ENCODE peak calls at places on chromosome 2, in four cellular contexts. T is GM06990; I is CD8-positive, alpha-beta T cell; P is A549. U is an unnamed sample.

GRCh38 chr2:14543284-14543683 is 89.2 kb upstream of the LRATD1 start:
- DNase-seq in T (no peak), I (no peak), P (no peak), U (no peak)

GRCh38 chr2:45904267-45904921 is 252.9 kb downstream of the PRKCE start:
- DNase-seq in P (no peak), I (no peak), T (no peak), U (no peak)

GRCh38 chr2:101380376-101380775 is 6.9 kb downstream of the CREG2 start:
- DNase-seq in P (no peak), T (no peak), I (no peak), U (peak; percentile 27)

GRCh38 chr2:168434164-168434563 is 21.9 kb upstream of the CERS6 start:
- DNase-seq in I (no peak), P (no peak), T (no peak), U (no peak)

GRCh38 chr2:151815821-151816489 is 12.3 kb downstream of the ARL5A start:
- DNase-seq in P (no peak), T (no peak), I (no peak), U (no peak)

GRCh38 chr2:108927936-108928659 is 60.9 kb downstream of the EDAR start:
- DNase-seq in I (peak; percentile 26), P (peak; percentile 61), T (no peak), U (no peak)

GRCh38 chr2:145060876-145061275 is 541.0 kb upstream of the ZEB2 start:
- DNase-seq in T (no peak), I (no peak), P (no peak), U (no peak)

GRCh38 chr2:58727977-58728656 is 487.0 kb upstream of the FANCL start:
- DNase-seq in I (no peak), T (no peak), P (no peak), U (no peak)

GRCh38 chr2:107808986-107809385 is 17.7 kb upstream of the RGPD4 start:
- DNase-seq in P (peak; percentile 38), T (no peak), I (no peak), U (no peak)

GRCh38 chr2:44326548-44327269 is 34.6 kb downstream of the PREPL start:
- DNase-seq in T (no peak), P (no peak), I (no peak), U (no peak)

GRCh38 chr2:112805542-112805941 is 21.2 kb upstream of the IL1A start:
- DNase-seq in I (no peak), P (no peak), T (peak; percentile 44), U (no peak)

GRCh38 chr2:167972746-167973145 is 274.6 kb downstream of the STK39 start:
- DNase-seq in I (no peak), P (no peak), T (no peak), U (no peak)

GRCh38 chr2:109703076-109703475 is 88.9 kb downstream of the SOWAHC start:
- DNase-seq in T (no peak), I (no peak), P (no peak), U (no peak)

GRCh38 chr2:100554788-100555407 is 7.9 kb upstream of the PDCL3 start:
- DNase-seq in T (no peak), P (no peak), I (peak; percentile 40), U (peak; percentile 25)

GRCh38 chr2:171595896-171596295 is 73.6 kb downstream of the CYBRD1 start:
- DNase-seq in P (peak; percentile 36), I (no peak), T (no peak), U (no peak)

GRCh38 chr2:119352357-119352756 is 14.3 kb downstream of the C2orf76 start:
- DNase-seq in T (peak; percentile 59), P (no peak), I (no peak), U (no peak)

GRCh38 chr2:237058423-237058822 is 27.3 kb upstream of the COPS8 start:
- DNase-seq in P (no peak), I (no peak), T (no peak), U (no peak)

GRCh38 chr2:214005337-214005736 is 405.5 kb upstream of the VWC2L start:
- DNase-seq in I (no peak), T (no peak), P (no peak), U (no peak)

GRCh38 chr2:71154798-71155197 is 24.4 kb downstream of the MPHOSPH10 start:
- DNase-seq in P (peak; percentile 73), I (no peak), T (peak; percentile 30), U (no peak)

GRCh38 chr2:241903121-241904010 is 33.8 kb downstream of the RTP5 start:
- DNase-seq in P (no peak), T (no peak), I (no peak), U (peak; percentile 81)

GRCh38 chr2:1633092-1633721 is 111.1 kb downstream of the PXDN start:
- DNase-seq in I (no peak), T (no peak), P (no peak), U (peak; percentile 15)

GRCh38 chr2:102599486-102599885 is 19.9 kb upstream of the SLC9A2 start:
- DNase-seq in I (no peak), T (no peak), P (no peak), U (no peak)

GRCh38 chr2:10245021-10245420 is 57.7 kb upstream of the HPCAL1 start:
- DNase-seq in T (no peak), I (no peak), P (no peak), U (no peak)

GRCh38 chr2:10245661-10246060 is 57.0 kb upstream of the HPCAL1 start:
- DNase-seq in I (no peak), P (no peak), T (no peak), U (no peak)

GRCh38 chr2:10242998-10243925 is 59.4 kb upstream of the HPCAL1 start:
- DNase-seq in T (no peak), P (no peak), I (no peak), U (no peak)

GRCh38 chr2:10242451-10242850 is 60.3 kb upstream of the HPCAL1 start:
- DNase-seq in P (no peak), I (no peak), T (no peak), U (no peak)

GRCh38 chr2:10243926-10244270 is 58.8 kb upstream of the HPCAL1 start:
- DNase-seq in T (no peak), I (no peak), P (no peak), U (no peak)
- H3K4me3 ChIP-seq in T (no peak overlapping the region), I (no peak overlapping the region), P (no peak overlapping the region), U (no peak overlapping the region)

GRCh38 chr2:181394741-181395437 is 62.3 kb upstream of the ITGA4 start:
- DNase-seq in P (no peak), I (no peak), T (no peak), U (no peak)

GRCh38 chr2:181398000-181398399 is 59.2 kb upstream of the ITGA4 start:
- DNase-seq in T (no peak), I (no peak), P (no peak), U (no peak)

GRCh38 chr2:181397331-181397730 is 59.9 kb upstream of the ITGA4 start:
- DNase-seq in I (no peak), P (no peak), T (no peak), U (no peak)

GRCh38 chr2:181395871-181396574 is 61.2 kb upstream of the ITGA4 start:
- DNase-seq in I (no peak), T (no peak), P (no peak), U (no peak)

DNA sequence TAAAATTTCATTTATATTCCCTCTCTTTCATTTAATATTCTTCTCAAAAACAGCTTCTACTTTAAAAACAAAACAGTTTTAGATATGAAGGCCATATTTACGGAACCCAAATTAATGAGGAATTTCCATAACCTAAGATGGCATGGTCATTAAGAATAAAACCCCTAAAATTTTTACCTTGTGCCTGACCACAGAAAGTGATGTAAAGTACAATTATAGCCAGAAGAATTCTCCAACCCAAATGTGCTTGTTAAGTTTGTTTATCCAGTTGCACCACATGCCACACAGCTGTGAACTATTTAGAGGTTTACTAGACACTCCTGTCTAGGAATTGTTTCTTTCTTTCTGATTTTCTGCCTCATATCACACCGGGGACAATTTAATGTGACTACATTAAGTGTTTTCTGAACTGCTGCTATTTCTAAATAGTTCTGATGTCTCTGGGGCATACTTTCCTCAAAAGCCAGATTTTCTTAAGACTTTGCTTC is 60.6 kb upstream of the ITGA4 start:
- DNase-seq in I (no peak), P (no peak), T (no peak), U (no peak)
- H3K4me3 ChIP-seq in I (no peak overlapping the region), P (no peak overlapping the region), T (no peak overlapping the region), U (no peak overlapping the region)

GRCh38 chr2:235026137-235026536 is 74.3 kb downstream of the SH3BP4 start:
- DNase-seq in I (no peak), T (no peak), P (peak; percentile 83), U (no peak)
- H3K4me3 ChIP-seq in I (no peak overlapping the region), T (no peak overlapping the region), P (peak overlapping the region; percentile 19), U (no peak overlapping the region)

GRCh38 chr2:121429927-121430511 is 100.7 kb upstream of the RNU4ATAC start:
- DNase-seq in I (no peak), P (no peak), T (no peak), U (peak; percentile 43)
- H3K4me3 ChIP-seq in I (no peak overlapping the region), P (no peak overlapping the region), T (no peak overlapping the region), U (no peak overlapping the region)

GRCh38 chr2:157839822-157840221 is 36.3 kb downstream of the ACVR1 start:
- DNase-seq in T (no peak), P (no peak), I (no peak), U (no peak)

GRCh38 chr2:157839162-157839801 is 36.8 kb downstream of the ACVR1 start:
- DNase-seq in I (no peak), T (no peak), P (no peak), U (no peak)

GRCh38 chr2:157836531-157836930 is 39.6 kb downstream of the ACVR1 start:
- DNase-seq in P (no peak), T (no peak), I (no peak), U (no peak)

GRCh38 chr2:157838442-157839161 is 37.5 kb downstream of the ACVR1 start:
- DNase-seq in P (peak; percentile 60), T (no peak), I (no peak), U (no peak)

GRCh38 chr2:157837851-157838441 is 38.2 kb downstream of the ACVR1 start:
- DNase-seq in T (no peak), P (no peak), I (no peak), U (no peak)
- H3K4me3 ChIP-seq in T (no peak overlapping the region), P (no peak overlapping the region), I (no peak overlapping the region), U (no peak overlapping the region)

GRCh38 chr2:10891391-10891790 is 20.3 kb upstream of the KCNF1 start:
- DNase-seq in T (no peak), P (no peak), I (no peak), U (no peak)
- H3K4me3 ChIP-seq in T (no peak overlapping the region), P (no peak overlapping the region), I (no peak overlapping the region), U (no peak overlapping the region)

DNA sequence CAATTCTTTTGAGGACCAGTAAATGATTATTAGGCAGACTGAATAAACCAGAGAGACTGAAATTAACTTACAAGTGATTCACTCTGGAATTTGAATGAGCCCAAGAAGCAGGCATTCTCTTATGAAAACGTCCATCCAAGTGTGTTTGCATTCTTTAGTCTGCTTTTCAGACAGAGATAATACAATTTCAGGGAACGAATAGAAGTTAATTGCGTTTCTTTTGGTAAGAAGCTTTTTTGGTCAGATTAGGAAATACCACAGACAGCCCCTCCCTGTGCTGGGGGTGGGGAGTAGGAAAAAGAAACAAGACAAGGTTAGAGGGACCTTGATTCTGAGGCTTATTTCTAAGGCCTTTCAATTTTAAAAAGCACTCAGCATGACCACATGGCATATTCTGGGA is 874.4 kb downstream of the SUCLG1 start:
- DNase-seq in I (no peak), T (no peak), P (no peak), U (no peak)
- H3K4me3 ChIP-seq in I (no peak overlapping the region), T (no peak overlapping the region), P (no peak overlapping the region), U (no peak overlapping the region)

U was measured in upper lobe of left lung.